ENCODE peak calls at places on chromosomes 3 and 15, in five cellular contexts. One of them, this sample, is unnamed.

GRCh38 chr3:132038198-132038825 is 3.5 kb upstream of the CPNE4 start:
- DNase-seq in SK-N-SH: peak
- DNase-seq in A549: peak
- DNase-seq in HCT116: no peak
- DNase-seq in K562: no peak
- DNase-seq in this sample: peak

GRCh38 chr3:148957586-148957985 is 33.8 kb upstream of the GYG1 start:
- DNase-seq in SK-N-SH: no peak
- DNase-seq in HCT116: peak
- DNase-seq in K562: peak
- DNase-seq in A549: no peak
- DNase-seq in this sample: peak

GRCh38 chr15:65521355-65521754 is 3.9 kb upstream of the DPP8 start:
- DNase-seq in HCT116: no peak
- DNase-seq in SK-N-SH: no peak
- DNase-seq in K562: no peak
- DNase-seq in A549: no peak
- DNase-seq in this sample: no peak

GRCh38 chr3:127254730-127255129 is 33.1 kb downstream of the PRR20G start:
- DNase-seq in A549: peak
- DNase-seq in HCT116: peak
- DNase-seq in SK-N-SH: peak
- DNase-seq in K562: peak
- DNase-seq in this sample: peak

GRCh38 chr3:128307781-128308469 is 154.6 kb downstream of the EEFSEC start:
- DNase-seq in K562: no peak
- DNase-seq in A549: no peak
- DNase-seq in HCT116: no peak
- DNase-seq in SK-N-SH: no peak
- DNase-seq in this sample: no peak

GRCh38 chr3:160941885-160942494 is 163.2 kb downstream of the B3GALNT1 start:
- DNase-seq in K562: peak
- DNase-seq in A549: peak
- DNase-seq in HCT116: peak
- DNase-seq in SK-N-SH: peak
- DNase-seq in this sample: peak

GRCh38 chr3:37887062-37887461 is 25.4 kb downstream of the CTDSPL start:
- DNase-seq in SK-N-SH: no peak
- DNase-seq in A549: no peak
- DNase-seq in K562: no peak
- DNase-seq in HCT116: no peak
- DNase-seq in this sample: no peak

GRCh38 chr3:69510481-69511031 is 124.7 kb upstream of the FRMD4B start:
- DNase-seq in HCT116: no peak
- DNase-seq in SK-N-SH: no peak
- DNase-seq in A549: no peak
- DNase-seq in K562: no peak
- DNase-seq in this sample: no peak

GRCh38 chr15:74845208-74845568 is 2.2 kb upstream of the ULK3 start:
- DNase-seq in A549: no peak
- DNase-seq in K562: no peak
- DNase-seq in HCT116: no peak
- DNase-seq in SK-N-SH: no peak
- DNase-seq in this sample: no peak

GRCh38 chr3:101104334-101104733 is 111.1 kb upstream of the ABI3BP start:
- DNase-seq in SK-N-SH: no peak
- DNase-seq in K562: no peak
- DNase-seq in HCT116: no peak
- DNase-seq in A549: no peak
- DNase-seq in this sample: no peak

GRCh38 chr3:84755860-84756259 is 202.9 kb upstream of the CADM2 start:
- DNase-seq in A549: no peak
- DNase-seq in SK-N-SH: no peak
- DNase-seq in HCT116: no peak
- DNase-seq in K562: no peak
- DNase-seq in this sample: peak

GRCh38 chr3:110296885-110297284 is 774.7 kb upstream of the NECTIN3 start:
- DNase-seq in A549: no peak
- DNase-seq in SK-N-SH: no peak
- DNase-seq in HCT116: no peak
- DNase-seq in K562: no peak
- DNase-seq in this sample: no peak

GRCh38 chr15:79680721-79681120 is 216.1 kb downstream of the MTHFS start:
- DNase-seq in HCT116: no peak
- DNase-seq in K562: no peak
- DNase-seq in A549: peak
- DNase-seq in SK-N-SH: no peak
- DNase-seq in this sample: no peak

GRCh38 chr15:50181983-50182232 is at the start of gene SLC27A2:
- DNase-seq in A549: peak
- DNase-seq in K562: peak
- DNase-seq in SK-N-SH: peak
- DNase-seq in HCT116: peak
- DNase-seq in this sample: no peak

GRCh38 chr3:183518446-183519185 is 36.9 kb downstream of the KLHL6 start:
- DNase-seq in K562: no peak
- DNase-seq in SK-N-SH: no peak
- DNase-seq in HCT116: no peak
- DNase-seq in A549: no peak
- DNase-seq in this sample: peak

GRCh38 chr3:87206070-87206469 is 21.0 kb upstream of the CHMP2B start:
- DNase-seq in A549: peak
- DNase-seq in SK-N-SH: no peak
- DNase-seq in HCT116: no peak
- DNase-seq in K562: no peak
- DNase-seq in this sample: no peak

GRCh38 chr3:194333981-194334320 is 17.2 kb downstream of the CPN2 start:
- DNase-seq in A549: no peak
- DNase-seq in SK-N-SH: no peak
- DNase-seq in HCT116: no peak
- DNase-seq in K562: no peak
- DNase-seq in this sample: no peak
- H3K4me3 ChIP-seq in A549: peak
- H3K4me3 ChIP-seq in SK-N-SH: no peak
- H3K4me3 ChIP-seq in HCT116: no peak
- H3K4me3 ChIP-seq in K562: no peak
- H3K4me3 ChIP-seq in this sample: no peak

GRCh38 chr3:121883507-121883906 is 10.7 kb upstream of the SLC15A2 start:
- DNase-seq in HCT116: peak
- DNase-seq in K562: peak
- DNase-seq in SK-N-SH: peak
- DNase-seq in A549: peak
- DNase-seq in this sample: peak
- TF ChIP-seq MAX in HCT116: no peak
- TF ChIP-seq MAX in K562: no peak
- TF ChIP-seq MAX in SK-N-SH: no peak
- TF ChIP-seq MAX in A549: no peak
- TF ChIP-seq MAX in this sample: no peak

GRCh38 chr15:72319360-72319984 is 485 bp downstream of the CELF6 start:
- DNase-seq in HCT116: no peak
- DNase-seq in A549: peak
- DNase-seq in SK-N-SH: no peak
- DNase-seq in K562: peak
- DNase-seq in this sample: peak
- H3K4me3 ChIP-seq in HCT116: no peak
- H3K4me3 ChIP-seq in A549: peak
- H3K4me3 ChIP-seq in SK-N-SH: peak
- H3K4me3 ChIP-seq in K562: peak
- H3K4me3 ChIP-seq in this sample: no peak

DNA sequence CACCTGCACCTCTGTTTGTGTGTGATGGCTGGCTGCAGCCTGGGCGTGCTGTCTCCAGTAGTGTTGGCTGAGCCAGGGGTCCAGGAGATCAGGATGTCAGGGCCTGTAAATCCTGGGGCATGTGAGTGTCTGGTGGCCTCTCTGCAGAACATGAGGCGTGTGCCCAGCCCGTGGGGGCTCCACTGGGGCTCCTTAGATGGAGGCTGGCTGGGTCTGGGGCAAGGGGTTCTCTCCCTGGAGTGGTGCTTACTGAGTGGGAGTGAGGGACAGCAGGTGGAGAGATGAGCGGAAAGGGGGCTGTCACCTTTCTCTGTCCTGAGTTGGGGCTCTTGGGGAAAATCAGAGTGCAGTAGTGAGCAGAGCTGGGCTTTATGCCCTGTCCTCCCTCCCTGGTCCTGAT is 152.2 kb downstream of the CHDH start:
- DNase-seq in HCT116: no peak
- DNase-seq in SK-N-SH: no peak
- DNase-seq in A549: no peak
- DNase-seq in K562: no peak
- DNase-seq in this sample: no peak
- TF ChIP-seq MAX in HCT116: no peak
- TF ChIP-seq MAX in SK-N-SH: no peak
- TF ChIP-seq MAX in A549: no peak
- TF ChIP-seq MAX in K562: no peak
- TF ChIP-seq MAX in this sample: no peak

GRCh38 chr15:52464478-52464877 is 64.2 kb downstream of the MYO5A start:
- DNase-seq in A549: no peak
- DNase-seq in K562: no peak
- DNase-seq in SK-N-SH: peak
- DNase-seq in HCT116: no peak
- DNase-seq in this sample: no peak

GRCh38 chr15:52466134-52466701 is 62.5 kb downstream of the MYO5A start:
- DNase-seq in A549: no peak
- DNase-seq in SK-N-SH: no peak
- DNase-seq in K562: no peak
- DNase-seq in HCT116: no peak
- DNase-seq in this sample: peak

GRCh38 chr15:52462806-52463360 is 65.8 kb downstream of the MYO5A start:
- DNase-seq in K562: no peak
- DNase-seq in HCT116: no peak
- DNase-seq in A549: no peak
- DNase-seq in SK-N-SH: no peak
- DNase-seq in this sample: no peak

GRCh38 chr15:52463638-52464037 is 65.0 kb downstream of the MYO5A start:
- DNase-seq in SK-N-SH: no peak
- DNase-seq in HCT116: no peak
- DNase-seq in K562: no peak
- DNase-seq in A549: no peak
- DNase-seq in this sample: no peak

GRCh38 chr15:52464040-52464439 is 64.6 kb downstream of the MYO5A start:
- DNase-seq in SK-N-SH: no peak
- DNase-seq in A549: no peak
- DNase-seq in HCT116: no peak
- DNase-seq in K562: no peak
- DNase-seq in this sample: no peak
- H3K4me3 ChIP-seq in SK-N-SH: no peak
- H3K4me3 ChIP-seq in A549: no peak
- H3K4me3 ChIP-seq in HCT116: no peak
- H3K4me3 ChIP-seq in K562: no peak
- H3K4me3 ChIP-seq in this sample: no peak

DNA sequence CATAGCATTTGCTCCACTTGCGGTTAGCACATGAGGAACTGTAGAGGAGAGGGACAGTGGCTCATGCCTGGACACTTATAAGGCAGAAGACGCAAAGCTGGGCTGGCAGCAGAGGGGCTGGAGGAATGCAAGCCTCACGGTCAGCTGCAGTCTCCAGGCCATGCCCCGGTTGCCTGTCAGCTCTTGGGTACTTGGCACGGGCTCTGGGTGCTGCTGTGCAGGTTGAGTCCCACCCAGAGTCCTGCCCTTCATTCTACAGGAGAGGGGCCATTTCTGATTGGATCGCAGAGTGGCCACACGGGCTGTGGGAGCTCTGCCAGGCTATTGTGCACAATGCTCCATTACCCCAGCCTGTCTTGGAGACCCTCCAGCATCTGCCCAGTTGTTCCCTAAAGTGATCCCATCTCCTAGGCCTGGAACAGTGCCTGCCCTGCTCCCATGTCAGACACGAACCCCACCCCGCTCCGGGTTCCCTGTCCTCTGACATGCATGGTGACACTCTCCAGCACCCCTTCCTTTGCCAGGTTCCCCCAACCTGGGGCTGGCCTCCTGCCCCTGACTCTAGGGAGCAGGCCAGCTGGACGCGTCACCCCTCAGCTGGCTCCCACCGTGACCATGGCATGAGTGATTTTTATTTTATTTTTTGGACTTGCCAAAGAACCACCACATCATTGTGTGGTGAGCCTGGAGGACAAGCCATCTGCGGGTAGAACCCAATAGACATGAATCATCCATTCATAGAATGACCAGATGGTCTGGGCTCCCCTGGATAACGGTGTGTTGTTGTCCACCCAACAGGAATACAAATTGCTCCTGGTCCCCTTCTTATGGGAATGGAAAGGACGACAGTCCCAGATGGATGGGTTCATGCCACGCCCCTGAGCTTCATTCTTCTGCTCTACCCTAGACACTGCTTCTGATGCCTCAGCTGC is 51.0 kb upstream of the KLF13 start:
- DNase-seq in HCT116: no peak
- DNase-seq in K562: no peak
- DNase-seq in A549: no peak
- DNase-seq in SK-N-SH: peak
- DNase-seq in this sample: no peak
- TF ChIP-seq MAX in HCT116: no peak
- TF ChIP-seq MAX in K562: no peak
- TF ChIP-seq MAX in A549: no peak
- TF ChIP-seq MAX in SK-N-SH: no peak
- TF ChIP-seq MAX in this sample: no peak

DNA sequence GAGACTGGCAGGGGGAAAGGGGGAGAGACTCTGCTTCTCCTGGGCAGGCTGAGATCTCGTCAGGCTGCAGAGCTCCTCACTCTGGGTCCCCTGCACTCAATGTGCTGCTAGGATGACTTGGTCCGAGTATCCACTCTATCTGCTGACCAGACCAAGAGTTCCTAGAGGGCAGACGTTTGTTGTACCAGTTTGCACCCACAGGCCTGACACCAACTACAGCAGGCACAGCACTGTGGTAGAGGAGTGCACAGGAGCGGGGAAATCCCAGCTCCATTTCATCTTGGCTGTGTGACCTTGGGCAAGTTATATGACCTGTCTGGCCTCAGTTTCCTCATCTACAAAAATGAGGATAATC is 29.0 kb downstream of the CCDC12 start:
- DNase-seq in HCT116: no peak
- DNase-seq in SK-N-SH: no peak
- DNase-seq in K562: no peak
- DNase-seq in A549: no peak
- DNase-seq in this sample: no peak
- H3K4me3 ChIP-seq in HCT116: no peak
- H3K4me3 ChIP-seq in SK-N-SH: no peak
- H3K4me3 ChIP-seq in K562: no peak
- H3K4me3 ChIP-seq in A549: peak
- H3K4me3 ChIP-seq in this sample: no peak

This sample was measured in NB4.